ENCODE peak calls at places on chromosomes 7 and 10, in seven cellular contexts. W is D721Med, Q is heart left ventricle, R is breast epithelium, I is dorsolateral prefrontal cortex, N is psoas muscle, K is Panc1. M is an unnamed sample.

GRCh38 chr7:122056977-122057376 is 87.1 kb downstream of the AASS start:
- DNase-seq in W (no peak), R (no peak), Q (no peak), I (no peak), N (no peak), K (no peak), M (no peak)

GRCh38 chr7:125526958-125527357 is 597.3 kb upstream of the POT1 start:
- DNase-seq in K (no peak), W (no peak), I (no peak), N (no peak), R (no peak), Q (no peak), M (no peak)

GRCh38 chr10:132654708-132655661 is 117.4 kb downstream of the INPP5A start:
- DNase-seq in N (peak), W (peak), Q (no peak), R (no peak), I (peak), K (no peak), M (peak)

GRCh38 chr10:100835810-100836209 is 77.0 kb upstream of the SLF2 start:
- DNase-seq in I (no peak), K (no peak), W (no peak), N (no peak), Q (no peak), R (no peak), M (no peak)

GRCh38 chr10:116845823-116846222 is 3.5 kb upstream of the ENO4 start:
- DNase-seq in I (no peak), N (no peak), R (no peak), W (no peak), Q (no peak), K (no peak), M (no peak)

GRCh38 chr7:2527505-2528464 is 8.2 kb downstream of the LFNG start:
- DNase-seq in K (no peak), I (no peak), Q (peak), W (no peak), R (no peak), N (peak), M (no peak)

GRCh38 chr7:100162874-100163533 is 4.5 kb upstream of the TRAPPC14 start:
- DNase-seq in N (no peak), Q (no peak), K (no peak), I (no peak), R (no peak), W (no peak), M (no peak)

GRCh38 chr7:21300692-21301091 is 127.2 kb upstream of the SP4 start:
- DNase-seq in Q (no peak), K (no peak), I (no peak), W (no peak), R (no peak), N (no peak), M (no peak)

GRCh38 chr7:98194186-98194585 is 17.1 kb upstream of the BHLHA15 start:
- DNase-seq in N (peak), R (no peak), I (no peak), K (no peak), Q (no peak), W (no peak), M (no peak)

GRCh38 chr10:4194231-4194630 is 409.2 kb upstream of the KLF6 start:
- DNase-seq in I (no peak), K (no peak), Q (no peak), R (no peak), N (no peak), W (no peak), M (no peak)

GRCh38 chr10:24962998-24963397 is 10.6 kb upstream of the PRTFDC1 start:
- DNase-seq in K (no peak), W (no peak), I (no peak), Q (no peak), R (no peak), N (no peak), M (no peak)

GRCh38 chr7:34756025-34756437 is 98.0 kb downstream of the NPSR1 start:
- DNase-seq in N (no peak), W (no peak), Q (no peak), I (no peak), R (no peak), K (no peak), M (no peak)

GRCh38 chr10:3785849-3786290 is 861 bp upstream of the KLF6 start:
- DNase-seq in W (no peak), I (no peak), Q (peak), R (no peak), K (no peak), N (peak), M (no peak)

GRCh38 chr7:65276822-65277221 is 96.8 kb upstream of the ZNF92 start:
- DNase-seq in R (no peak), N (no peak), K (no peak), W (no peak), Q (no peak), I (no peak), M (no peak)

GRCh38 chr10:91576096-91576545 is 56.8 kb downstream of the PPP1R3C start:
- DNase-seq in K (no peak), Q (no peak), W (no peak), R (no peak), I (no peak), N (no peak), M (no peak)

GRCh38 chr10:45257615-45258014 is 57.8 kb downstream of the OR13A1 start:
- DNase-seq in I (no peak), R (no peak), N (no peak), K (no peak), W (no peak), Q (no peak), M (no peak)

GRCh38 chr10:62384057-62384446 is 9.9 kb downstream of the ZNF365 start:
- DNase-seq in Q (no peak), R (no peak), K (peak), W (no peak), I (no peak), N (no peak), M (no peak)

GRCh38 chr7:120043250-120043649 is 229.7 kb upstream of the KCND2 start:
- DNase-seq in N (no peak), W (no peak), R (no peak), Q (no peak), I (no peak), K (no peak), M (no peak)

GRCh38 chr7:78924581-78924980 is 528.9 kb downstream of the MAGI2 start:
- DNase-seq in I (no peak), K (no peak), Q (no peak), W (no peak), N (no peak), R (no peak), M (no peak)

GRCh38 chr10:3549118-3549517 is 235.9 kb downstream of the KLF6 start:
- DNase-seq in K (no peak), R (no peak), I (no peak), Q (no peak), N (no peak), W (no peak), M (no peak)

GRCh38 chr10:71212249-71213126 is at the start of gene UNC5B:
- DNase-seq in I (peak), N (peak), K (no peak), W (no peak), R (peak), Q (peak), M (peak)

GRCh38 chr7:44565097-44565794 is 8.5 kb downstream of the DDX56 start:
- DNase-seq in I (peak), Q (peak), W (peak), R (peak), K (peak), N (peak), M (peak)

GRCh38 chr7:134932707-134933370 is 53.5 kb upstream of the AGBL3 start:
- DNase-seq in W (no peak), I (no peak), Q (peak), N (no peak), K (no peak), R (no peak), M (no peak)

GRCh38 chr10:12949248-12949647 is 52.3 kb downstream of the CCDC3 start:
- DNase-seq in W (no peak), K (no peak), R (no peak), N (no peak), I (no peak), Q (no peak), M (no peak)

GRCh38 chr7:101308245-101309085 is 13.1 kb downstream of the IFT22 start:
- DNase-seq in W (peak), N (peak), Q (peak), I (no peak), K (no peak), R (peak), M (no peak)

GRCh38 chr10:78543749-78544446 is 510.2 kb downstream of the RPS24 start:
- DNase-seq in I (no peak), K (no peak), W (no peak), R (no peak), N (peak), Q (no peak), M (no peak)

GRCh38 chr7:32255036-32255435 is 184.8 kb upstream of the PDE1C start:
- DNase-seq in R (no peak), I (no peak), W (no peak), K (no peak), Q (no peak), N (no peak), M (no peak)

GRCh38 chr7:36601596-36601995 is 122.7 kb downstream of the AOAH start:
- DNase-seq in Q (no peak), W (no peak), I (no peak), R (no peak), N (no peak), K (no peak), M (no peak)

GRCh38 chr10:129021597-129022304 is 445.3 kb upstream of the MGMT start:
- DNase-seq in I (no peak), W (no peak), R (no peak), K (no peak), Q (no peak), N (no peak), M (no peak)

GRCh38 chr7:18590744-18591340 is 95.3 kb downstream of the HDAC9 start:
- DNase-seq in R (no peak), K (peak), I (no peak), Q (no peak), W (no peak), N (no peak), M (no peak)

GRCh38 chr10:79282388-79282787 is 64.9 kb upstream of the PPIF start:
- DNase-seq in K (no peak), N (no peak), I (no peak), Q (no peak), R (no peak), W (no peak), M (no peak)

GRCh38 chr10:23157691-23158369 is 34.3 kb upstream of the PTF1A start:
- DNase-seq in R (no peak), W (no peak), K (no peak), Q (no peak), I (no peak), N (no peak), M (no peak)

GRCh38 chr7:82317257-82317721 is 126.3 kb downstream of the CACNA2D1 start:
- DNase-seq in Q (no peak), W (no peak), K (no peak), N (no peak), R (no peak), I (no peak), M (no peak)

GRCh38 chr7:921581-922333 is 32.7 kb downstream of the ADAP1 start:
- DNase-seq in N (peak), K (no peak), Q (peak), R (peak), W (no peak), I (peak), M (peak)

GRCh38 chr7:22642454-22642853 is 84.5 kb upstream of the IL6 start:
- DNase-seq in K (no peak), I (no peak), Q (no peak), R (no peak), N (no peak), W (no peak), M (no peak)

GRCh38 chr7:48299580-48300169 is 128.4 kb downstream of the ABCA13 start:
- DNase-seq in Q (no peak), I (no peak), R (no peak), W (no peak), N (no peak), K (peak), M (no peak)

GRCh38 chr7:116455009-116455408 is 44.5 kb upstream of the CAV2 start:
- DNase-seq in K (peak), W (no peak), N (no peak), I (no peak), Q (no peak), R (no peak), M (no peak)

GRCh38 chr10:79926037-79926436 is 22.9 kb downstream of the SFTPD start:
- DNase-seq in I (no peak), W (no peak), R (no peak), N (no peak), Q (peak), K (no peak), M (no peak)

GRCh38 chr7:139294951-139295555 is 46.1 kb upstream of the FMC1 start:
- DNase-seq in R (no peak), I (no peak), N (no peak), W (no peak), K (no peak), Q (no peak), M (no peak)

GRCh38 chr10:113459672-113460280 is 93.1 kb upstream of the HABP2 start:
- DNase-seq in K (no peak), W (no peak), R (no peak), N (no peak), Q (no peak), I (no peak), M (no peak)
- TF ChIP-seq CTCF in K (no peak), W (no peak), R (no peak), N (no peak), Q (no peak), I (no peak), M (no peak)

GRCh38 chr10:102117391-102118159 is 2.6 kb downstream of the LDB1 start:
- DNase-seq in Q (peak), R (peak), W (no peak), K (no peak), N (peak), I (peak), M (peak)
- TF ChIP-seq CTCF in Q (no peak), R (peak), W (no peak), K (peak), N (no peak), I (no peak), M (no peak)

DNA sequence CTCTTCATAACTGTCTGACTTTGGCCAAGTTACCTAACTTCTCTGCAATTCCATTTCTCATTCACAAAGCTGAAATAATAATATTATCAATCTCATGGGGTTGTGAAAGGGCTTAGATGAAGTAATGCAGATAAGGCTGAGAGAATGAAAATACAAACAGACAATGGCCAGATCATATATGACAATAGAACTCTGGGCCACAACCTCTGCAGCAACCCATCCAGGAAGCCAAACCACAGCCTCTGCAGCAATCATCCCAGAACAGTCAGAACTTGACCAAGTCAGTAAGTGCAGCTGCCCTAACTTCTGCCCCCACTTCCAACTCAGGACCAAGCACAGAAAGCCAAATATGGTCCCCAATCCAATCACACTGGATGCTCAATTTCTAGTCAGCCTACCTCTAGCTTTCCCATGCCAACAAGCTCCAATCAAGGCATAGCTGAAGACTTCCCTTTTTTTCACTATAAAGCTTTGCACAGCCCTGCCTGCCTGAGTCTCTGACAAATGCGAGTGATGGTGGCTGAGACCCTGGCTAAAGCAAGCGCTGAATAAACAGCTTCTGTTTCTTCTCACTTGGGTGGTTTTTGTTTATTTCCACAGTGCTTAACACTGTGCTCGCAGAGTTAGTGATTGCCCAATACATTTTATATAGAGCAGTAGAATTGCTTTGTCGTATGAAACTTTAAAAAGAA is 34.8 kb upstream of the TNPO3 start:
- DNase-seq in W (no peak), K (no peak), R (no peak), N (no peak), I (no peak), Q (no peak), M (no peak)
- TF ChIP-seq CTCF in W (no peak), K (no peak), R (no peak), N (no peak), I (no peak), Q (no peak), M (no peak)

GRCh38 chr7:33423646-33424020 is 294.3 kb downstream of the BBS9 start:
- DNase-seq in R (no peak), K (peak), Q (no peak), I (no peak), W (no peak), N (no peak), M (no peak)

GRCh38 chr7:33422825-33423645 is 293.7 kb downstream of the BBS9 start:
- DNase-seq in Q (no peak), I (no peak), K (no peak), W (no peak), R (no peak), N (no peak), M (no peak)

GRCh38 chr7:33420311-33420710 is 290.9 kb downstream of the BBS9 start:
- DNase-seq in Q (no peak), I (no peak), W (no peak), K (no peak), N (no peak), R (no peak), M (no peak)

GRCh38 chr7:33418251-33418701 is 288.9 kb downstream of the BBS9 start:
- DNase-seq in W (no peak), K (no peak), N (no peak), R (no peak), Q (no peak), I (no peak), M (no peak)

GRCh38 chr7:33421384-33421783 is 292.0 kb downstream of the BBS9 start:
- DNase-seq in K (no peak), N (no peak), Q (no peak), I (no peak), W (no peak), R (no peak), M (no peak)
- TF ChIP-seq CTCF in K (no peak), N (no peak), Q (no peak), I (no peak), W (peak), R (no peak), M (no peak)

GRCh38 chr7:28879105-28879504 is 79.0 kb downstream of the TRIL start:
- DNase-seq in R (no peak), K (no peak), Q (no peak), I (no peak), W (no peak), N (no peak), M (no peak)
- TF ChIP-seq CTCF in R (no peak), K (no peak), Q (no peak), I (no peak), W (no peak), N (no peak), M (no peak)

GRCh38 chr7:27143950-27144798 is 693 bp upstream of the HOXA5 start:
- DNase-seq in W (no peak), Q (no peak), R (no peak), I (no peak), K (no peak), N (peak), M (no peak)
- TF ChIP-seq CTCF in W (no peak), Q (no peak), R (no peak), I (no peak), K (peak), N (no peak), M (no peak)

GRCh38 chr7:63073286-63073685 is 925.4 kb upstream of the ZNF722 start:
- DNase-seq in R (no peak), K (no peak), W (no peak), N (no peak), Q (no peak), I (no peak), M (no peak)

GRCh38 chr7:63080831-63081230 is 917.8 kb upstream of the ZNF722 start:
- DNase-seq in W (no peak), N (no peak), K (no peak), R (no peak), I (no peak), Q (no peak), M (no peak)

GRCh38 chr7:63080406-63080805 is 918.2 kb upstream of the ZNF722 start:
- DNase-seq in K (no peak), W (no peak), I (no peak), R (no peak), Q (no peak), N (no peak), M (no peak)

GRCh38 chr7:63073736-63074135 is 924.9 kb upstream of the ZNF722 start:
- DNase-seq in K (no peak), I (no peak), N (no peak), W (no peak), R (no peak), Q (no peak), M (no peak)

GRCh38 chr7:63077841-63078240 is 920.8 kb upstream of the ZNF722 start:
- DNase-seq in N (no peak), R (no peak), Q (no peak), K (no peak), I (no peak), W (no peak), M (no peak)
- TF ChIP-seq CTCF in N (no peak), R (no peak), Q (no peak), K (no peak), I (no peak), W (no peak), M (no peak)

DNA sequence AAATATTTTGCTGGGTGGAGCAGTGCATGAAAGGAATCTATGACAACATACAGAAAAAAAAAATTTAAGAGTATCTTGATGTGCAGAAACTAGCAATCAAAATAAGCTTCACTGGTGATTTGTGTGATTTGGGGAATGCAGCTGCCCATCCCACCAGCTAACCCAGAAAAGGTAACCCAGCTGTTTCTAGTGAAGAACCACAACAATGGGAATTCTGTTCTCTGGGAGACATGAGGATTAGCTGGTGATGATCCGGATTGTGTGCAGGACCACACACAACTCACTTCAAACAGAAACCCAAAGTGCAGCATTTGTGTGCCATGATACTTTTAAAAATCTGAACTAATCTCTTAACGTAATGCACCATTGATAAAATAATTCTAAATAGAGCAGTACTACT is 375.4 kb downstream of the SEMA3D start:
- DNase-seq in Q (no peak), N (no peak), R (no peak), W (no peak), K (no peak), I (no peak), M (no peak)
- TF ChIP-seq CTCF in Q (no peak), N (no peak), R (no peak), W (no peak), K (no peak), I (no peak), M (no peak)

GRCh38 chr10:33132626-33133025 is 174.6 kb upstream of the ITGB1 start:
- DNase-seq in Q (no peak), I (no peak), K (no peak), W (no peak), N (no peak), R (no peak), M (no peak)
- TF ChIP-seq CTCF in Q (no peak), I (no peak), K (peak), W (no peak), N (no peak), R (no peak), M (no peak)

M was measured in activated B cell treated with CpG ODN at 0.5 μM for 24 hours.